ENCODE peak calls at places on chromosome 9, in five cellular contexts. Z, D, E, X and O are unnamed samples.

GRCh38 chr9:113933671-113934070 is 57.6 kb downstream of the ZNF618 start:
- DNase-seq in E (no peak), D (no peak), Z (no peak), X (no peak), O (no peak)

GRCh38 chr9:73133921-73134407 is 17.7 kb upstream of the ANXA1 start:
- DNase-seq in D (no peak), X (no peak), Z (peak; percentile 60), E (no peak), O (peak; percentile 55)

GRCh38 chr9:107215381-107215780 is 67.7 kb upstream of the RAD23B start:
- DNase-seq in Z (peak; percentile 23), E (no peak), D (peak; percentile 51), X (no peak), O (no peak)

GRCh38 chr9:136740971-136741884 is 1.5 kb downstream of the LCN10 start:
- DNase-seq in D (no peak), Z (no peak), E (peak; percentile 68), X (no peak), O (no peak)

GRCh38 chr9:130458027-130458803 is 13.5 kb downstream of the ASS1 start:
- DNase-seq in X (no peak), Z (no peak), E (no peak), D (no peak), O (no peak)

GRCh38 chr9:137167752-137168574 is 1.9 kb downstream of the LRRC26 start:
- DNase-seq in E (peak; percentile 82), Z (no peak), X (peak; percentile 73), D (no peak), O (no peak)

GRCh38 chr9:134227451-134228411 is 63.4 kb upstream of the RNU6ATAC start:
- DNase-seq in X (peak; percentile 34), D (no peak), E (no peak), Z (no peak), O (no peak)

GRCh38 chr9:1732670-1733069 is 282.5 kb upstream of the SMARCA2 start:
- DNase-seq in D (no peak), E (no peak), Z (peak; percentile 35), X (no peak), O (peak; percentile 40)

GRCh38 chr9:27539479-27540441 is 10.1 kb upstream of the MOB3B start:
- DNase-seq in X (no peak), E (no peak), Z (peak; percentile 63), D (no peak), O (no peak)

GRCh38 chr9:110900451-110900850 is 137.8 kb downstream of the LPAR1 start:
- DNase-seq in E (no peak), X (no peak), D (no peak), Z (peak; percentile 47), O (no peak)

GRCh38 chr9:6927838-6928237 is 170.1 kb downstream of the KDM4C start:
- DNase-seq in X (no peak), E (no peak), D (no peak), Z (no peak), O (no peak)

GRCh38 chr9:2479056-2479565 is 142.5 kb upstream of the VLDLR start:
- DNase-seq in D (no peak), E (peak; percentile 25), X (no peak), Z (peak; percentile 16), O (no peak)

GRCh38 chr9:135303280-135303647 is 176.3 kb upstream of the PPP1R26 start:
- DNase-seq in D (no peak), X (no peak), E (no peak), Z (no peak), O (peak; percentile 28)

GRCh38 chr9:73219985-73220626 is 68.4 kb downstream of the ANXA1 start:
- DNase-seq in E (no peak), X (no peak), Z (peak; percentile 30), D (no peak), O (no peak)

GRCh38 chr9:6410653-6411052 is 2.3 kb upstream of the UHRF2 start:
- DNase-seq in E (no peak), X (no peak), Z (no peak), D (no peak), O (no peak)

GRCh38 chr9:107504585-107505455 is 15.3 kb upstream of the KLF4 start:
- DNase-seq in D (no peak), Z (peak; percentile 92), X (no peak), E (no peak), O (no peak)

GRCh38 chr9:136840877-136841645 is 1.2 kb upstream of the AJM1 start:
- DNase-seq in Z (no peak), X (peak; percentile 51), D (no peak), E (peak; percentile 59), O (no peak)

GRCh38 chr9:87267701-87268100 is 230.0 kb upstream of the DAPK1 start:
- DNase-seq in E (no peak), X (no peak), Z (no peak), D (no peak), O (no peak)

GRCh38 chr9:108859459-108860114 is 2.5 kb upstream of the ACTL7A start:
- DNase-seq in Z (no peak), D (no peak), E (no peak), X (no peak), O (no peak)

GRCh38 chr9:69322256-69322655 is 2.8 kb upstream of the ENTREP1 start:
- DNase-seq in X (no peak), D (no peak), Z (no peak), E (no peak), O (no peak)

DNA sequence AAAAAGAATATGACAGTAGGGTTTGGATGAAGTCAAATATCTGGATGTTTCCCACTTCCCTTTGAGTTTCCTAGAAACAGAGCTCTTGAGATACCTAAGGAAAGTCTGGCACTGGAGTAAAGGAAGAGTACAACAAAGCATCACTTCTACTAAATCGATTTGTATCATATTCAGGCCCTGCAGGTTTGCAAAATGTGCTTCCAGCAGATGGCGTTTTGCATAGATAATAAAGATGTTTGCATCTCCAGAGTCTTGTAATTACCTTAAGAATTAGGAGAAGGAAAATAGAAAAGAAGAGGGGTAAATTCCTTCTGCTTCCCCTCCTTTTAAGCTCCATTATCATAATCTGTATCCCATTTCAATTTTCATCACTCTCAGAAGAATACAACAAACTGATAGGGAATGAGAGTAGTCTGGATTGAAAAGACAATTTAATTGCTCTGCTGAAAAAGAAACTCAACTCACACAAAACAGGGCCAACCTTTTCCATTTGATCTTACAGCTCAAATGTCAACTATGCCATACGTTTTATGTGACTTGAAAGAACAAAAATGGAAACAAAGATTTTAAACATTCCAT is 380.4 kb downstream of the PTPRD start:
- DNase-seq in X (no peak), Z (peak; percentile 5), E (no peak), D (no peak), O (no peak)
- TF ChIP-seq CTCF in X (peak; percentile 30), Z (peak; percentile 37), E (peak; percentile 55), D (no peak), O (peak; percentile 21)

GRCh38 chr9:128383007-128383753 is 12.0 kb downstream of the URM1 start:
- DNase-seq in X (peak; percentile 89), D (no peak), Z (no peak), E (no peak), O (no peak)
- H3K9ac ChIP-seq in X (no peak overlapping the region), D (no peak overlapping the region), Z (no peak overlapping the region), E (no peak overlapping the region), O (no peak overlapping the region)

DNA sequence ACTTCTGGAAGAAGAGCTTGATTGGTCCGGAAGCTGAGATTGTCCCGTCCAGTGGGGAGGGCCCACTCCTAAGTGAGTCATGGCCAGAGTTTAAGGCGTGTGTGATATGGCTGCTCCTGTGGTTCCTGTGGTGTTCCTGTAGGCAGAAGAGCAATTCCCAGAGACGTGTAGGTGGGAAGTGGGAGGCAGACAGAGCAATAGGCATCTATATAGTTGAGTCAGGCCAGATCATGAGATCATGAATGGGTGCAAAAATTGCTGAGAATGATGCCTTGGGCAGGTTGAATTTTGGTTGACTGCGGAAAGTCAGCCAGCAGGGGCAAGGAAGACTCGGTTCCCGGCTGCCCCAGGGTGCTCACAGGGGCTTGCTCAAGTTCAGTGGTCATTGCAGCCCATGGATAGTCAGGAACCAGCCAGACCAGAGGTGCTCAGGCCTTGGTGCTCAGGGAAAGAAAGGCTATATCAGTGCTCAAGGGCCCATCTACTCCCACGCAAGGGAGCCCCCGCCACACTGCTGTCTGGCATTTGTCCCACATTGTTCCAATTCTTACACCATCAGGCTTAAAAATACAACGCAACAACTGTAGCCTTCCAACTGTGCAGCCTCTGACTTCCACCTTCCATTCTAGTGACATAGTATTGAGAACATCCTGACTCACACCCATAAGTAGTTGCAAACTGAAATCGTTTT is 21.0 kb upstream of the GSN start:
- DNase-seq in E (no peak), X (no peak), D (no peak), Z (no peak), O (no peak)
- TF ChIP-seq EZH2phosphoT487 in E (no peak), X (no peak), D (no peak), Z (no peak), O (no peak)

GRCh38 chr9:37239224-37239859 is 119.0 kb downstream of the ZCCHC7 start:
- DNase-seq in E (no peak), Z (no peak), D (no peak), X (peak; percentile 10), O (no peak)
- TF ChIP-seq CTCF in E (no peak), Z (no peak), D (no peak), X (no peak), O (no peak)

GRCh38 chr9:98181746-98182068 is 10.7 kb downstream of the CORO2A start:
- DNase-seq in Z (no peak), E (no peak), D (no peak), X (no peak), O (no peak)
- H3K9ac ChIP-seq in Z (no peak overlapping the region), E (no peak overlapping the region), D (no peak overlapping the region), X (no peak overlapping the region), O (no peak overlapping the region)

GRCh38 chr9:99166149-99166548 is 55.6 kb downstream of the ALG2 start:
- DNase-seq in X (no peak), D (no peak), E (no peak), Z (no peak), O (no peak)
- TF ChIP-seq EZH2phosphoT487 in X (no peak), D (no peak), E (no peak), Z (no peak), O (no peak)

GRCh38 chr9:101176384-101176783 is 147.9 kb downstream of the PLPPR1 start:
- DNase-seq in X (no peak), Z (no peak), E (no peak), D (peak; percentile 10), O (no peak)
- TF ChIP-seq CTCF in X (peak; percentile 43), Z (no peak), E (peak; percentile 36), D (peak; percentile 56), O (peak; percentile 19)

DNA sequence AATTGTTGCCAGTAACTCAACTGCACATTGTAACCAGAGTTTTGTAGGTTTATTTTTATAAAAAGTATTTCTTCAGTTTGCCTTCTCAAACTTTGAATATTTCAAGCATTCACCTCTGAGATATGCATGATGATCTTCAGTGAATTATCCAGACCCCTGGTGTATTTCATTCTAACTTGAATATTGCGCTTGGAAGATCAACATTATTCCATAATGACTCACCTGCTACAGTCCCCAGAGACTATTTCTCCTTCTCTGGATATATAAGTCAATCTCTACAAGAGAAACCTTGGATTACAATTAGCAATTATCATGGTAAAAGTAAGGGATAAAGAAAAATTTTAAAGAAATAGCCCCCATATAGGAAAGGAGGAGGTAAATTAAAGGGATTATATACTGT is 1041.0 kb downstream of the TLE1 start:
- DNase-seq in X (no peak), E (no peak), D (no peak), Z (peak; percentile 25), O (no peak)
- H3K9ac ChIP-seq in X (no peak overlapping the region), E (no peak overlapping the region), D (no peak overlapping the region), Z (no peak overlapping the region), O (no peak overlapping the region)